ENCODE peak calls at places on chromosomes 5 and 9, in nine cellular contexts. R is HCT116, X is GM23338, W is prostate gland, U is SK-N-SH, Q is GM12878, K is transverse colon, H is HepG2, T is upper lobe of left lung. F is an unnamed sample.

GRCh38 chr5:43389679-43390329 is 22.4 kb downstream of the CCL28 start:
- DNase-seq in R (peak; percentile 84), X (peak; percentile 93), W (peak; percentile 74), U (peak; percentile 76), Q (peak; percentile 40), K (peak; percentile 33), H (peak; percentile 87), T (peak; percentile 58), F (no peak)

GRCh38 chr5:10334830-10335229 is 18.7 kb upstream of the MARCHF6 start:
- DNase-seq in R (no peak), X (no peak), W (no peak), U (no peak), Q (no peak), K (no peak), H (no peak), T (peak; percentile 37), F (no peak)

GRCh38 chr9:98983295-98984268 is 39.9 kb downstream of the COL15A1 start:
- DNase-seq in R (no peak), X (no peak), W (no peak), U (no peak), Q (no peak), K (no peak), H (no peak), T (no peak), F (no peak)

GRCh38 chr9:108746864-108747263 is 108.9 kb downstream of the ACTL7B start:
- DNase-seq in R (no peak), X (no peak), W (no peak), U (no peak), Q (no peak), K (no peak), H (peak; percentile 57), T (no peak), F (no peak)

GRCh38 chr5:42950466-42951168 is 89.5 kb downstream of the ANXA2R start:
- DNase-seq in R (peak; percentile 97), X (peak; percentile 88), W (peak; percentile 85), U (peak; percentile 31), Q (peak; percentile 32), K (peak; percentile 84), H (no peak), T (peak; percentile 91), F (no peak)

GRCh38 chr5:125584119-125584518 is 837.7 kb upstream of the ZNF608 start:
- DNase-seq in R (no peak), X (no peak), W (no peak), U (no peak), Q (no peak), K (no peak), H (no peak), T (no peak), F (no peak)

GRCh38 chr9:28620661-28621060 is 1047.4 kb upstream of the C9orf72 start:
- DNase-seq in R (no peak), X (no peak), W (no peak), U (no peak), Q (no peak), K (no peak), H (no peak), T (no peak), F (no peak)

GRCh38 chr9:127778280-127779135 is at the start of gene SH2D3C:
- DNase-seq in R (no peak), X (no peak), W (no peak), U (no peak), Q (no peak), K (peak; percentile 66), H (no peak), T (peak; percentile 61), F (no peak)

GRCh38 chr5:123422433-123423277 is 548 bp downstream of the CEP120 start:
- DNase-seq in R (no peak), X (no peak), W (peak; percentile 11), U (no peak), Q (no peak), K (no peak), H (peak; percentile 6), T (no peak), F (no peak)

GRCh38 chr5:56951131-56951945 is 585 bp downstream of the MIER3 start:
- DNase-seq in R (no peak), X (peak; percentile 74), W (peak; percentile 12), U (peak; percentile 82), Q (no peak), K (peak; percentile 33), H (no peak), T (peak; percentile 27), F (peak; percentile 51)

DNA sequence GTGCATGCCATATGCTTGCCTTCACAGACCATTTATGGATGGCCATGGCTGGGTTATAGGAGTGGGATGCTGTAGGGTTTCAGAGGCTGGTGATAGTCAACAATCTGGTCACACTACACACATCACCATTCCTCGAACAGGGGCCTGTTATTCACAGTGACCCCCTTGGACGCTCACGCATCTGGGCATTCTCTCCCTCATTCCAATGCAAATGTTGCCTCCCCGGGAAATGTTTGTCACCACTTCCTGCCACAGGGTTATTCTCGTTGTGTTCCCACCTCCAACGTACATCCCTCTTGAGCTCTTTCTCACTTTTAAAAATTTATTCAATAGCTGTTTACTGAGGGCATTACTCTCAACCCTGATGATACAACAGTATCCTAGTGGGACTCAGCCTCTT is 135.4 kb downstream of the SCAMP1 start:
- DNase-seq in R (no peak), X (peak; percentile 79), W (no peak), U (no peak), Q (no peak), K (no peak), H (no peak), T (no peak), F (no peak)
- H3K27ac ChIP-seq in R (no peak overlapping the region), X (peak overlapping the region; percentile 91), W (no peak overlapping the region), U (peak overlapping the region; percentile 65), Q (no peak overlapping the region), K (no peak overlapping the region), H (no peak overlapping the region), T (no peak overlapping the region), F (peak overlapping the region; percentile 26)

GRCh38 chr9:34592895-34593601 is 3.5 kb upstream of the CNTFR start:
- DNase-seq in R (no peak), X (peak; percentile 74), W (peak; percentile 88), U (peak; percentile 47), Q (no peak), K (peak; percentile 56), H (no peak), T (peak; percentile 44), F (peak; percentile 84)
- TF ChIP-seq POLR2AphosphoS5 in R (no peak), X (no peak), W (peak; percentile 76), U (no peak), Q (no peak), K (no peak), H (no peak), T (no peak), F (no peak)

DNA sequence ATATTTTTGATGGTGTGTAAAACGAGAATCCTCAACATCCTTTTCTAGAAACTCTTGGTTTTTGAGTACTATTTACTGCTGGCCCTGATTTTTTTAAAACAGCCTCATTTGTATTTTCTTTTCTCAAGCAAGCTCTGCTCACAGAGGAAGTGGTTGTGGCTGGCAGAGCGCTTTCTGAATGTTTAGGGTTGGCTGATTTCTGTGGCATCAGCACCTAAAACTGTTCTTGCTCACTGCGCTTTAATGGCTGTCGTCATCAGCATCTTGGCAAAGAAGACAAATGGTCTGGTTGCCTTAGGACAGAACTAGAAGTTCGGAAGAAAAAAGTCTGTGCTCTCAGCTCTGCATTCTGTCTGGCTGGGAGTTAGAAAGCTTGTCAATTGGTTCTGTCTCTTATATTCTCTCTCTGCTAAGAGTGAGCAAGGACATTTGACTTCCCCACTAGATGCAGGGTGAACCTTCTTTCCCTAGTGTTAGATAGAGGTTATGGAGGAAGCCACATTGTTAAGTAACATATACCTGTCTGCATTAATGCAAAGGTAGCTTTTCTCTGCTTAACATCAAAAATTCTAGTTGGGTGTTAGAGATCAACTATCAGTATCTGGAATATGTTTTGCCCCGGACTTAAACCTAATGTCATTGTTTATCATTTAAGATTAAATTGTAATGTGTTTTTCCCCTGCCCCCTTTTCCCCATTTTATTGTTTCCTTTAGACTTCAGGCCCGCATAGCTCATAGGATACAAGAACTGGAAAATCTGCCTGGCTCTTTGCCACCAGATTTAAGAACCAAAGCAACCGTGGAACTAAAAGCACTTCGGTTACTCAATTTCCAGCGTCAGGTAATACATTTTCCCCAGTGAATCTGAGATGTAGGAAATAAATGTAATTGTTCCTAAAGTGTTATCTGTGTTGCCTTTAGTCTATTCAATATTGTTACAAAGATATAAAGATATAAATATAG is 39.0 kb downstream of the SMARCA2 start:
- DNase-seq in R (no peak), X (no peak), W (no peak), U (no peak), Q (peak; percentile 95), K (peak; percentile 52), H (no peak), T (no peak), F (peak; percentile 26)
- H3K27ac ChIP-seq in R (no peak overlapping the region), X (no peak overlapping the region), W (no peak overlapping the region), U (no peak overlapping the region), Q (peak overlapping the region; percentile 78), K (peak overlapping the region; percentile 42), H (no peak overlapping the region), T (peak overlapping the region; percentile 35), F (no peak overlapping the region)

GRCh38 chr5:179120951-179121666 is 60.9 kb downstream of the ZNF354C start:
- DNase-seq in R (no peak), X (no peak), W (no peak), U (no peak), Q (no peak), K (no peak), H (no peak), T (no peak), F (peak; percentile 30)
- TF ChIP-seq POLR2AphosphoS5 in R (no peak), X (no peak), W (no peak), U (no peak), Q (no peak), K (no peak), H (no peak), T (no peak), F (no peak)

DNA sequence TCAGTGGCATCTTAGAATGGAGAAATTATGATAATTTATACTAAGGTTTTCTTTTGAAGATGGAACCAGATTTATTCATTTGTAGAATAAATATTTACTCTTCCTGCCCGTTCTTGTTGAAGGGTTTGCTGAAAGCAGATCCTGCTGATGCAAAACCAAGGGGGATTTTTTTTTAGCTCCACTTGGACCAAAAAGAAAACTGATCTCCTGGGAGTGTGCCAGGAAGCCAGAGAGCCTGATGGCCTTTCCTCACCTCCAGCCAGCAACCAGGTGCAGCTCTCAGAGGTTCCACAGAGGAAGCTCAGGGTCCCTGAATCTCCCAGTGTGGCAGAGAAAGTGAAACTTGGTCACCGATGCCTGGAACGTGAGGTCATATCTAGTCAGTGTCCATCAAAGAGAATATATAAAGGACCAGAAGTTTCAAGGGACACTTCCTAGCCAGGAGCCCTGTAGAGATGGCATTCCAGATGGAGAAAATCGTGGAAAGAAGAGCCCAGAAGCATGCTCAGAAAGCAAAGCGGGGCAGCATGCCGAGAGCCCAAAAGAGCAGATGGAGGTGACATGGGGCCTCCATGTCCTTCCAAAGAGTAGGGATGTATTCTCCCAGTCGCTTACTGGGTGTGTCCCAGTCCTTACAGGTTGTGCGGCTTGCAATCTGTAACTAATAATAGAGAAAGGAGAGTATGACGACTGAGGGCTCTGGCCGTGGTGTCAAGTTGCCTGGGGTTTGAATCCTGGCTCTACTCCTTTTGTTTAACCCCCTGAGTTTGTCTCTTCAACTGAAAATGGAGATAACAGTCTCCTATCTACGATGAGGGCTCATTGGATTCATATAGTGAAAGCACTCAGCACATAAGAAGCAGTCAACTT is 12.2 kb downstream of the AFAP1L1 start:
- DNase-seq in R (no peak), X (no peak), W (peak; percentile 23), U (no peak), Q (no peak), K (no peak), H (no peak), T (no peak), F (no peak)
- H3K27ac ChIP-seq in R (no peak overlapping the region), X (no peak overlapping the region), W (peak overlapping the region; percentile 25), U (no peak overlapping the region), Q (no peak overlapping the region), K (no peak overlapping the region), H (no peak overlapping the region), T (peak overlapping the region; percentile 59), F (peak overlapping the region; percentile 68)